ENCODE peak calls at places on chromosomes 7 and 10, in four cellular contexts. B, J, F and M are unnamed samples.

GRCh38 chr7:140611641-140612040 is 29.0 kb downstream of the DENND2A start:
- DNase-seq in B (no peak), J (no peak), F (no peak), M (no peak)

GRCh38 chr7:7181519-7182155 is 707 bp upstream of the C1GALT1 start:
- DNase-seq in B (peak), J (peak), F (no peak), M (no peak)

GRCh38 chr7:88224596-88225275 is 4.9 kb upstream of the SRI start:
- DNase-seq in B (no peak), J (peak), F (no peak), M (peak)

GRCh38 chr7:108026647-108027046 is 23.7 kb upstream of the LAMB1 start:
- DNase-seq in B (no peak), J (no peak), F (no peak), M (no peak)

GRCh38 chr7:84277628-84278224 is 83.1 kb upstream of the SEMA3A start:
- DNase-seq in B (no peak), J (no peak), F (no peak), M (no peak)

GRCh38 chr7:94067047-94067446 is 62.9 kb upstream of the BET1 start:
- DNase-seq in B (no peak), J (no peak), F (no peak), M (no peak)

GRCh38 chr7:78472519-78472918 is 673.9 kb downstream of the PHTF2 start:
- DNase-seq in B (no peak), J (peak), F (peak), M (peak)

GRCh38 chr10:101214446-101215396 is 14.5 kb downstream of the LBX1 start:
- DNase-seq in B (peak), J (peak), F (peak), M (no peak)

GRCh38 chr10:18279202-18279601 is 139.0 kb downstream of the CACNB2 start:
- DNase-seq in B (no peak), J (peak), F (no peak), M (no peak)

GRCh38 chr7:21542891-21543527 is at the start of gene DNAH11:
- DNase-seq in B (no peak), J (peak), F (no peak), M (no peak)

GRCh38 chr7:38181111-38181510 is 3.1 kb downstream of the STARD3NL start:
- DNase-seq in B (no peak), J (no peak), F (no peak), M (no peak)

GRCh38 chr10:84190621-84191020 is 3.7 kb upstream of the CDHR1 start:
- DNase-seq in B (no peak), J (no peak), F (no peak), M (no peak)

GRCh38 chr10:131495224-131495623 is 183.7 kb upstream of the TCERG1L start:
- DNase-seq in B (no peak), J (no peak), F (no peak), M (no peak)

DNA sequence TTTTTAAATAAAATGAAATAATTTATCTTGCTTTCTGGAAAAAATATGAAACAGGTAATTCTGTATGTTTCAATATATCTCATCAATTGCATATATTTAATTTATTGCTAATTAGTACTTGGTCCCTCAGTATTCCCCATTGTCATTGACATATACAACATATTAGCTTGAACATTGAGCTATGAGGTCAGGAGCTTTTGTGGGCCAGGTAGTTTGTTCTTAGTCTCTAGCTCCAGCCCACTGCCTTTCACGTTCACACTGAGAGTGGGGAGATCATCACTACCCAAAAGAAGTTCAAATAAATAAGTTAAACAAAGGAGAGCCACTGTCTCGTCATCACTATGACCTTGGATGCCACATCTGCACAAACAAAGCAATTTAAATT is 54.7 kb upstream of the DKK1 start:
- DNase-seq in B (no peak), J (no peak), F (no peak), M (no peak)
- H3K4me3 ChIP-seq in B (no peak), J (no peak), F (no peak), M (no peak)

GRCh38 chr7:99406557-99406956 is 1.8 kb downstream of the PDAP1 start:
- DNase-seq in B (no peak), J (no peak), F (no peak), M (no peak)
- H3K4me3 ChIP-seq in B (no peak), J (no peak), F (peak), M (no peak)

GRCh38 chr7:114415054-114415997 is 711 bp downstream of the FOXP2 start:
- DNase-seq in B (no peak), J (no peak), F (no peak), M (no peak)
- H3K4me3 ChIP-seq in B (no peak), J (peak), F (peak), M (peak)

GRCh38 chr7:106153891-106154449 is 41.9 kb upstream of the SYPL1 start:
- DNase-seq in B (peak), J (peak), F (peak), M (peak)
- H3K4me3 ChIP-seq in B (no peak), J (no peak), F (no peak), M (no peak)

DNA sequence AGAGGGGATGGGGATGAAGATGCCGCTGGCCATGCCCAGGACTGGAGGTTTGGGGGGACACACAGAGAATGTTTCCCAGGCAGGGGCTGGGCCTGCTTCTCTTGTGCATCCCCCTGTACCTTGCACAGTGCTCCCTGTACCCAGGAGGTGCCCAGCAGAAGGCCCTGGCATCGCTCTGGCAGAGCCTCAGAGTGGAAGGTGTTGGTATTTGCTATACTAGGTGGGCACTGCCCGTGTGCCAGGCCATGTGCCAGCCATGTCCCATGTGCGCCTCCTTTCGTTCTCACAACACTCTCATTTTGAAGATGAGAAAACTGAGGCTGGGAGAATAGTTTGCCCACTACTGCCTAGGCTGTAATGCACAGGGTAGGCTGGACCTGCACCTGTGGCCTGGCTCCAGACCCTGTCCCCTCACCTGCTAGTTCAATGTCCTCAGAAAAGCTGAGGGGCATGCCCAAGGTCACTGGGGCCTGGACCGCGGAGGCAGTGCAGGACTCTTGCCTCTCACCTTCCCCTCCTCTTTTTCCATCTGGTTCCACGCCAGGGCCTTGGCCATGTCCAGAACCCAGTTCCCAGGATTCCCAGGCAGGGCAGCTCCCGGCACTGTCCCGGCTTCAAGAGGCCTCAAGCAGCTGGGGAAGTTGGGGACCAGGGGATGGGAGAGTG is 64.7 kb downstream of the GOLGA7B start:
- DNase-seq in B (no peak), J (no peak), F (no peak), M (no peak)
- H3K4me3 ChIP-seq in B (no peak), J (no peak), F (no peak), M (no peak)

GRCh38 chr7:112359086-112359485 is 91.2 kb upstream of the IFRD1 start:
- DNase-seq in B (no peak), J (no peak), F (no peak), M (no peak)

GRCh38 chr7:112362053-112362650 is 88.1 kb upstream of the IFRD1 start:
- DNase-seq in B (no peak), J (peak), F (no peak), M (no peak)

GRCh38 chr7:112360681-112361080 is 89.6 kb upstream of the IFRD1 start:
- DNase-seq in B (no peak), J (no peak), F (no peak), M (no peak)

GRCh38 chr7:112362796-112363195 is 87.5 kb upstream of the IFRD1 start:
- DNase-seq in B (no peak), J (peak), F (no peak), M (no peak)

DNA sequence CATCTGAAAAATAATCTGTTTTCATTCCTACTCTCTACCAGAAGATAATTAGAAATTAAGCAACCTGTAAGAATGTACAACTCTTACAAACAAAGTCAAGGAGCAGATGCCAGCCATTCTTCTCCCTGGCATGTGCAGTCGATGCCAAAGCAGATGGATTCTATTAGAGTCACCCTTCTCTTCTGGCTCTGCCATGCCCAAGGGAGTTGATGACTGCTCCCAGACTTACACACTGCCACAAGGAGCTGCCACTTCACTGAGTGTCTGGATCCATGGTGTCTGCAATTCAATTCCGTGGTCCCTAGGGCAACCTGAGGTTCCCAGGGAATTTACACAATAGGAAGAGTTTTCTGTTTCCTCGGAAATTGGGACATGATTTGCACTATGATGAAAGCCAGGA is 89.1 kb upstream of the IFRD1 start:
- DNase-seq in B (no peak), J (no peak), F (no peak), M (no peak)
- H3K4me3 ChIP-seq in B (no peak), J (no peak), F (no peak), M (no peak)

DNA sequence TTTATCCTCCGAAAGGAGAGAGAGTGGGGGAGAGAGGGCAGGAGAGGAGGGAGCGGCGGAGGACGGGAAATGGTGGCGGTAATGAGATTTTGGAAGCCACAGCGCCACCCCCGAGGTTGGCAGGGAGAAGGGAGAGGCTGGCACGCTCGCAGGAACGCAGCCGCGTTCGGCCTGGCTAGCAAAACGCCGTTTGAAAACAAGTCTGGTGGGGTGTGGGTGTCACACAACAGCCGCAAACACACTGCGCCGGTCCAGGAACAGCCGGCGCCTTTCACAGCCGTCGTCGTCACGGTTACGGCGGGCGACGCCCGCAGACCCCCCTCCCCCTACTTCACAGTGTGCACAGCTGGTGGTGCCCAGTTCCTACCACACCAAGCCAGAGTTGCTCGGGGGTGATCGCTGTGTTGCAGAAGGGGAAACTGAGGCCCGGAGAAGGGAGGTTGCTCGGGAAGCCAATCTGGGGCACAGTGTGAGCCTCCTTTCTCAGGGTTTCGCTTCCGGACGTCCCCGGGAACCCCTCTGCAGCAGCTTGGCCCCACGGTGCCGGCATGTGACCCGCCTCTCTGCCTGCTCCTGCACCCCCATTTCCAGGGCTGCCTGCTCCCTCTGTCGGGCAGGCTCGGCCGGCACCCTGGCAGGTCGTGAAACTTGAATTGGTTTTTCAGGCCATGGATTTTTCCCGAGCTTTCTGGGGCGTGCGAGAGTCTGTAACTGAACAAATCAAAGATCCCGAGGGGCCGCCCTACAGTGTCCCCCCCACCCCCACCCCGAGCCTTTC is 57.8 kb downstream of the UNCX start:
- DNase-seq in B (peak), J (peak), F (no peak), M (peak)
- H3K4me3 ChIP-seq in B (peak), J (peak), F (peak), M (peak)

DNA sequence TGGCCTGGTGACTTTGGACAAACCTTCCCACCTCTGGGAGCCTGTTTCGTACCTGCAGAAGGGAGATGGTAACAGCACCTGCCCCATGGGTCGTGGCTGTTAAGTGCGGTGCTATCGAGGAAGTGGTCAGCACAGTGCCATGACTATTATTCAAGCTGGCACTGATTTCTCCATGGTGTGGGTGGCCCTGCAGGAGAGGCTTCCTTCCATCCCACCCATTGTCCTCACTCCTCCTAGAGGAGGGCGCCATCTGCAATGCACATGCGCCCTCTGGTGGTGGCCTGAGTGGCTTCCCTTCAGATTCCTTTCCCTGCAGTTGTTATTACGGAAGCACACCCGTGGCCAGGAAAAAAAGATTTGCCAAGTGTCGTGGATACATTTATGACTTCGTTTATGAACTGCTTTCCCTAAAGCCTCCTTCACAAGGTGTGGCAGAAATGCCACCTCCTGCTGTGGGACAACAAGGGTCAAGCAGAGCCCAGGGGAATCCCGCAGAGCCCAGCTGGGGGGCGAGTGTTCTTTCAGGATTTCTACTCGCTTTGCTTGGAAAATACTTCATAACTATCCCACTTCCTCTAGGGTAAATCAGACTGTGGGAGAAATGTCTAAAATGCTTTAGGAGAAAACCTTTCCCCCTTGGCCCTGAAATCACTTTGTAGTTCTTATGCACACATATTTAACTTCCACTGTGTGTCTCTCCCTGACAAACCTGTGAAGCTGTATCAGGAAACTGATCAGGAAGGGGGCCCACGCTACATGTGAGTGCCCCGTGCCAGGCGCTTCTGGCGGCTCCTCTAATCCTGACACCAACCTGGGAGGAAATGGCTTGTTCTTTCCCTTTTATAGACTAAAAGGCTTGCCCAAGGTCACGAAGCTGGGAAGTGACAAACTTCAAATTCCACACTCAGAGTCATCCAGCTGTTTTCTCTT is 98.0 kb upstream of the ANLN start:
- DNase-seq in B (peak), J (peak), F (peak), M (peak)
- H3K4me3 ChIP-seq in B (peak), J (peak), F (peak), M (peak)

GRCh38 chr7:101743995-101744360 is 73.4 kb upstream of the CUX1 start:
- DNase-seq in B (no peak), J (no peak), F (no peak), M (no peak)
- H3K4me3 ChIP-seq in B (peak), J (no peak), F (no peak), M (no peak)